ENCODE peak calls at places on chromosome 3, in five cellular contexts. One of them, this sample, is unnamed.

GRCh38 chr3:20066079-20066478 is 25.8 kb downstream of the KAT2B start:
- ATAC-seq in left cardiac atrium: no peak
- ATAC-seq in activated B cell treated with CpG ODN at 0.5 μM for 24 hours: no peak
- ATAC-seq in stimulated activated effector memory CD8-positive, alpha-beta T cell treated with anti-CD3 and anti-CD28 coated beads, Interleukin-12 subunit alpha, Interleukin-12 subunit beta, amount 100 ng/mL, for 72 hours: no peak
- ATAC-seq in heart right ventricle: no peak
- ATAC-seq in this sample: no peak

GRCh38 chr3:140898340-140899180 is 43.1 kb upstream of the SLC25A36 start:
- ATAC-seq in left cardiac atrium: no peak
- ATAC-seq in stimulated activated effector memory CD8-positive, alpha-beta T cell treated with anti-CD3 and anti-CD28 coated beads, Interleukin-12 subunit alpha, Interleukin-12 subunit beta, amount 100 ng/mL, for 72 hours: peak; percentile 26
- ATAC-seq in activated B cell treated with CpG ODN at 0.5 μM for 24 hours: peak; percentile 54
- ATAC-seq in heart right ventricle: peak; percentile 50
- ATAC-seq in this sample: peak; percentile 57

GRCh38 chr3:171736556-171736955 is 73.7 kb downstream of the PLD1 start:
- ATAC-seq in stimulated activated effector memory CD8-positive, alpha-beta T cell treated with anti-CD3 and anti-CD28 coated beads, Interleukin-12 subunit alpha, Interleukin-12 subunit beta, amount 100 ng/mL, for 72 hours: peak; percentile 28
- ATAC-seq in left cardiac atrium: no peak
- ATAC-seq in heart right ventricle: no peak
- ATAC-seq in activated B cell treated with CpG ODN at 0.5 μM for 24 hours: no peak
- ATAC-seq in this sample: no peak

GRCh38 chr3:60243456-60243855 is 1007.8 kb downstream of the FHIT start:
- ATAC-seq in left cardiac atrium: no peak
- ATAC-seq in stimulated activated effector memory CD8-positive, alpha-beta T cell treated with anti-CD3 and anti-CD28 coated beads, Interleukin-12 subunit alpha, Interleukin-12 subunit beta, amount 100 ng/mL, for 72 hours: no peak
- ATAC-seq in activated B cell treated with CpG ODN at 0.5 μM for 24 hours: no peak
- ATAC-seq in heart right ventricle: no peak
- ATAC-seq in this sample: no peak

GRCh38 chr3:130462089-130462488 is 54.9 kb upstream of the COL6A6 start:
- ATAC-seq in stimulated activated effector memory CD8-positive, alpha-beta T cell treated with anti-CD3 and anti-CD28 coated beads, Interleukin-12 subunit alpha, Interleukin-12 subunit beta, amount 100 ng/mL, for 72 hours: no peak
- ATAC-seq in activated B cell treated with CpG ODN at 0.5 μM for 24 hours: no peak
- ATAC-seq in left cardiac atrium: no peak
- ATAC-seq in heart right ventricle: no peak
- ATAC-seq in this sample: no peak

GRCh38 chr3:8842293-8842692 is 72.9 kb upstream of the OXTR start:
- ATAC-seq in stimulated activated effector memory CD8-positive, alpha-beta T cell treated with anti-CD3 and anti-CD28 coated beads, Interleukin-12 subunit alpha, Interleukin-12 subunit beta, amount 100 ng/mL, for 72 hours: no peak
- ATAC-seq in heart right ventricle: no peak
- ATAC-seq in left cardiac atrium: no peak
- ATAC-seq in activated B cell treated with CpG ODN at 0.5 μM for 24 hours: no peak
- ATAC-seq in this sample: no peak

GRCh38 chr3:33173103-33173502 is 45.5 kb downstream of the SUSD5 start:
- ATAC-seq in heart right ventricle: peak; percentile 92
- ATAC-seq in left cardiac atrium: peak; percentile 95
- ATAC-seq in stimulated activated effector memory CD8-positive, alpha-beta T cell treated with anti-CD3 and anti-CD28 coated beads, Interleukin-12 subunit alpha, Interleukin-12 subunit beta, amount 100 ng/mL, for 72 hours: no peak
- ATAC-seq in activated B cell treated with CpG ODN at 0.5 μM for 24 hours: no peak
- ATAC-seq in this sample: no peak

GRCh38 chr3:72872183-72872582 is 15.7 kb upstream of the GXYLT2 start:
- ATAC-seq in activated B cell treated with CpG ODN at 0.5 μM for 24 hours: no peak
- ATAC-seq in left cardiac atrium: no peak
- ATAC-seq in stimulated activated effector memory CD8-positive, alpha-beta T cell treated with anti-CD3 and anti-CD28 coated beads, Interleukin-12 subunit alpha, Interleukin-12 subunit beta, amount 100 ng/mL, for 72 hours: peak; percentile 24
- ATAC-seq in heart right ventricle: peak; percentile 76
- ATAC-seq in this sample: no peak

GRCh38 chr3:13072239-13073041 is 789 bp downstream of the IQSEC1 start:
- ATAC-seq in left cardiac atrium: peak; percentile 61
- ATAC-seq in heart right ventricle: peak; percentile 79
- ATAC-seq in stimulated activated effector memory CD8-positive, alpha-beta T cell treated with anti-CD3 and anti-CD28 coated beads, Interleukin-12 subunit alpha, Interleukin-12 subunit beta, amount 100 ng/mL, for 72 hours: no peak
- ATAC-seq in activated B cell treated with CpG ODN at 0.5 μM for 24 hours: peak; percentile 64
- ATAC-seq in this sample: no peak

GRCh38 chr3:29345923-29346322 is 65.1 kb downstream of the RBMS3 start:
- ATAC-seq in stimulated activated effector memory CD8-positive, alpha-beta T cell treated with anti-CD3 and anti-CD28 coated beads, Interleukin-12 subunit alpha, Interleukin-12 subunit beta, amount 100 ng/mL, for 72 hours: no peak
- ATAC-seq in activated B cell treated with CpG ODN at 0.5 μM for 24 hours: no peak
- ATAC-seq in heart right ventricle: no peak
- ATAC-seq in left cardiac atrium: no peak
- ATAC-seq in this sample: no peak

GRCh38 chr3:31013843-31014242 is 119.4 kb upstream of the GADL1 start:
- ATAC-seq in stimulated activated effector memory CD8-positive, alpha-beta T cell treated with anti-CD3 and anti-CD28 coated beads, Interleukin-12 subunit alpha, Interleukin-12 subunit beta, amount 100 ng/mL, for 72 hours: peak; percentile 52
- ATAC-seq in activated B cell treated with CpG ODN at 0.5 μM for 24 hours: no peak
- ATAC-seq in left cardiac atrium: no peak
- ATAC-seq in heart right ventricle: no peak
- ATAC-seq in this sample: peak; percentile 43

GRCh38 chr3:179671709-179672337 is 19.0 kb downstream of the USP13 start:
- ATAC-seq in heart right ventricle: peak; percentile 59
- ATAC-seq in activated B cell treated with CpG ODN at 0.5 μM for 24 hours: no peak
- ATAC-seq in left cardiac atrium: peak; percentile 31
- ATAC-seq in stimulated activated effector memory CD8-positive, alpha-beta T cell treated with anti-CD3 and anti-CD28 coated beads, Interleukin-12 subunit alpha, Interleukin-12 subunit beta, amount 100 ng/mL, for 72 hours: no peak
- ATAC-seq in this sample: no peak

GRCh38 chr3:42061042-42061710 is 30.0 kb upstream of the TRAK1 start:
- ATAC-seq in left cardiac atrium: peak; percentile 62
- ATAC-seq in stimulated activated effector memory CD8-positive, alpha-beta T cell treated with anti-CD3 and anti-CD28 coated beads, Interleukin-12 subunit alpha, Interleukin-12 subunit beta, amount 100 ng/mL, for 72 hours: no peak
- ATAC-seq in activated B cell treated with CpG ODN at 0.5 μM for 24 hours: peak; percentile 50
- ATAC-seq in heart right ventricle: peak; percentile 49
- ATAC-seq in this sample: no peak